ENCODE peak calls at places on chromosomes 12 and 14, in five cellular contexts. T is fibroblast of the aortic adventitia, Y is ascending aorta, S is GM13977, J is fibroblast of mammary gland. R is an unnamed sample.

GRCh38 chr12:54571857-54572195 is 16.6 kb downstream of the PPP1R1A start:
- DNase-seq in Y (no peak), J (no peak), T (no peak), S (no peak), R (no peak)

GRCh38 chr12:124321040-124321481 is 26.2 kb downstream of the RFLNA start:
- DNase-seq in S (peak; percentile 87), J (peak; percentile 43), Y (peak; percentile 82), T (peak; percentile 51), R (peak; percentile 51)

GRCh38 chr12:58443273-58443980 is 476.9 kb downstream of the LRIG3 start:
- DNase-seq in J (peak; percentile 58), S (peak; percentile 9), Y (no peak), T (peak; percentile 60), R (no peak)

GRCh38 chr12:94244165-94245133 is 96.1 kb downstream of the PLXNC1 start:
- DNase-seq in T (no peak), Y (peak; percentile 66), S (peak; percentile 23), J (no peak), R (peak; percentile 28)

GRCh38 chr14:86798330-86798729 is 1194.7 kb downstream of the GALC start:
- DNase-seq in S (no peak), T (peak; percentile 46), Y (no peak), J (no peak), R (no peak)

GRCh38 chr12:52604859-52605258 is 3.6 kb upstream of the KRT72 start:
- DNase-seq in J (no peak), T (no peak), Y (no peak), S (no peak), R (no peak)

GRCh38 chr14:20116748-20117147 is 6.2 kb downstream of the OR4K17 start:
- DNase-seq in Y (no peak), J (no peak), S (no peak), T (no peak), R (no peak)

GRCh38 chr12:67647251-67647546 is 1.3 kb upstream of the DYRK2 start:
- DNase-seq in J (no peak), T (no peak), S (no peak), Y (no peak), R (no peak)

GRCh38 chr14:45649051-45649450 is 396.0 kb upstream of the MIS18BP1 start:
- DNase-seq in T (no peak), J (no peak), Y (no peak), S (no peak), R (no peak)

GRCh38 chr14:97458302-97459137 is 661.3 kb downstream of the VRK1 start:
- DNase-seq in T (no peak), Y (no peak), J (no peak), S (no peak), R (no peak)

DNA sequence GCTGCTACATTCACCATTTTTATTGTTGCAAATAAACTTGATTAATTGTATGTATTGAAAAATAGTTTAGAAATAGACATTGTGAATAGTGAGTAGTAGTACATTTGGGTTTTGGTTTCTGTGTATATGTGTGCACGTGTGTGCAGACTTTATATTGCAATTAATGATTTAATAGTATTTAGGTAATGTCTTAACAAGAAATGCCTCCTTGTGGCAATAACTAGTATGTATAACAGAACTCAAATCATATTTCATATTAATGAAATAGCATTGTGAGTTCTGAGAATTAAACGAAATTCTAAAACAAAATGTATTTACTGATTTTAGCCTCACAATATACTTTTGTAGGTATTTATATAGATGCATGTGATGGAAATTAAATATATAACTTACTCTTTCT is 100.1 kb downstream of the SCAF11 start:
- DNase-seq in Y (no peak), S (no peak), J (no peak), T (no peak), R (no peak)
- TF ChIP-seq CTCF in Y (no peak), S (no peak), J (no peak), T (no peak), R (no peak)

GRCh38 chr14:105019861-105020814 is 745 bp downstream of the CDCA4 start:
- DNase-seq in T (no peak), J (no peak), Y (peak; percentile 69), S (peak; percentile 72), R (no peak)
- TF ChIP-seq CTCF in T (no peak), J (no peak), Y (peak; percentile 17), S (peak; percentile 10), R (no peak)

GRCh38 chr12:79546461-79547043 is 144.2 kb downstream of the PAWR start:
- DNase-seq in T (no peak), Y (no peak), S (no peak), J (no peak), R (no peak)
- TF ChIP-seq CTCF in T (no peak), Y (no peak), S (no peak), J (no peak), R (no peak)

GRCh38 chr12:42296503-42297109 is 29.3 kb downstream of the ZCRB1 start:
- DNase-seq in S (no peak), Y (no peak), J (peak; percentile 20), T (peak; percentile 15), R (no peak)
- TF ChIP-seq CTCF in S (peak; percentile 45), Y (no peak), J (peak; percentile 51), T (peak; percentile 42), R (no peak)

GRCh38 chr12:26058308-26058707 is 66.5 kb downstream of the BHLHE41 start:
- DNase-seq in S (no peak), Y (no peak), J (no peak), T (no peak), R (no peak)
- TF ChIP-seq CTCF in S (peak; percentile 12), Y (no peak), J (no peak), T (no peak), R (no peak)

GRCh38 chr12:8033153-8034044 is 883 bp downstream of the FOXJ2 start:
- DNase-seq in Y (peak; percentile 85), J (peak; percentile 50), S (peak; percentile 75), T (no peak), R (peak; percentile 29)
- TF ChIP-seq CTCF in Y (no peak), J (no peak), S (no peak), T (no peak), R (no peak)